ENCODE peak calls at places on chromosomes 3 and 15, in five cellular contexts. D is AG04450, A is AG08396, U is GM06990, T is neuronal stem cell. Z is an unnamed sample.

GRCh38 chr3:162489853-162490252 is 993.2 kb downstream of the OTOL1 start:
- DNase-seq in D (no peak), A (no peak), U (no peak), T (no peak), Z (no peak)

GRCh38 chr15:63463030-63463429 is 41.4 kb upstream of the USP3 start:
- DNase-seq in D (no peak), A (no peak), U (no peak), T (no peak), Z (no peak)

GRCh38 chr15:101267320-101268104 is 9.8 kb downstream of the SELENOS start:
- DNase-seq in D (no peak), A (peak; percentile 86), U (no peak), T (no peak), Z (peak; percentile 94)

GRCh38 chr3:191136347-191136746 is 62.7 kb upstream of the OSTN start:
- DNase-seq in D (no peak), A (no peak), U (no peak), T (no peak), Z (peak; percentile 10)

GRCh38 chr3:160038862-160039562 is 50.4 kb downstream of the IL12A start:
- DNase-seq in D (no peak), A (peak; percentile 21), U (peak; percentile 31), T (peak; percentile 8), Z (peak; percentile 21)

GRCh38 chr3:157493627-157494550 is 9.3 kb downstream of the VEPH1 start:
- DNase-seq in D (no peak), A (peak; percentile 20), U (no peak), T (no peak), Z (peak; percentile 70)

GRCh38 chr3:158452324-158452723 is 118.7 kb upstream of the MLF1 start:
- DNase-seq in D (no peak), A (no peak), U (no peak), T (no peak), Z (no peak)

GRCh38 chr3:108092556-108092955 is 1.7 kb upstream of the CD47 start:
- DNase-seq in D (no peak), A (no peak), U (no peak), T (no peak), Z (no peak)

GRCh38 chr15:87713405-87713995 is 543.0 kb downstream of the NTRK3 start:
- DNase-seq in D (no peak), A (no peak), U (no peak), T (no peak), Z (no peak)

GRCh38 chr3:66567066-66567465 is 66.2 kb upstream of the LRIG1 start:
- DNase-seq in D (peak; percentile 72), A (no peak), U (no peak), T (no peak), Z (no peak)

GRCh38 chr3:72368331-72368975 is 479.8 kb downstream of the SHQ1 start:
- DNase-seq in D (no peak), A (peak; percentile 32), U (no peak), T (no peak), Z (peak; percentile 65)

GRCh38 chr3:146052791-146053310 is 108.1 kb downstream of the PLOD2 start:
- DNase-seq in D (no peak), A (no peak), U (no peak), T (no peak), Z (no peak)

GRCh38 chr3:5197022-5197421 is 9.5 kb downstream of the EDEM1 start:
- DNase-seq in D (no peak), A (no peak), U (no peak), T (no peak), Z (peak; percentile 38)

GRCh38 chr3:159257954-159258353 is 456.1 kb downstream of the MFSD1 start:
- DNase-seq in D (no peak), A (no peak), U (no peak), T (no peak), Z (no peak)